ENCODE peak calls at places on chromosomes 6 and 20, in four cellular contexts. One of them, this sample, is unnamed.
A peak's percentile ranks its signal among the peaks of the same experiment; 100 is the strongest.

GRCh38 chr6:152669894-152670293 is 27.8 kb upstream of the MYCT1 start:
- DNase-seq in CD8-positive, alpha-beta T cell: no peak
- DNase-seq in kidney tubule cell: peak; percentile 30
- DNase-seq in RCC 7860: peak; percentile 23
- DNase-seq in this sample: peak; percentile 31

GRCh38 chr6:13859871-13860555 is 45.7 kb upstream of the MCUR1 start:
- DNase-seq in CD8-positive, alpha-beta T cell: no peak
- DNase-seq in kidney tubule cell: no peak
- DNase-seq in RCC 7860: no peak
- DNase-seq in this sample: no peak

GRCh38 chr6:36625161-36625919 is 31.2 kb downstream of the SRSF3 start:
- DNase-seq in CD8-positive, alpha-beta T cell: no peak
- DNase-seq in kidney tubule cell: peak; percentile 57
- DNase-seq in RCC 7860: no peak
- DNase-seq in this sample: peak; percentile 26

GRCh38 chr6:121506761-121507754 is 71.6 kb downstream of the GJA1 start:
- DNase-seq in CD8-positive, alpha-beta T cell: no peak
- DNase-seq in kidney tubule cell: peak; percentile 51
- DNase-seq in RCC 7860: peak; percentile 40
- DNase-seq in this sample: peak; percentile 42

GRCh38 chr6:123508290-123508689 is 128.5 kb downstream of the TRDN start:
- DNase-seq in CD8-positive, alpha-beta T cell: no peak
- DNase-seq in kidney tubule cell: no peak
- DNase-seq in RCC 7860: no peak
- DNase-seq in this sample: no peak

GRCh38 chr6:38345586-38345985 is 294.1 kb downstream of the BTBD9 start:
- DNase-seq in CD8-positive, alpha-beta T cell: no peak
- DNase-seq in kidney tubule cell: no peak
- DNase-seq in RCC 7860: no peak
- DNase-seq in this sample: no peak

GRCh38 chr6:14524319-14524718 is 406.7 kb downstream of the CD83 start:
- DNase-seq in CD8-positive, alpha-beta T cell: no peak
- DNase-seq in kidney tubule cell: peak; percentile 81
- DNase-seq in RCC 7860: peak; percentile 54
- DNase-seq in this sample: no peak

GRCh38 chr6:40912158-40912946 is 126.7 kb downstream of the UNC5CL start:
- DNase-seq in CD8-positive, alpha-beta T cell: no peak
- DNase-seq in kidney tubule cell: peak; percentile 73
- DNase-seq in RCC 7860: peak; percentile 7
- DNase-seq in this sample: peak; percentile 43

GRCh38 chr6:116405663-116406329 is 35.0 kb downstream of the DSE start:
- DNase-seq in CD8-positive, alpha-beta T cell: no peak
- DNase-seq in kidney tubule cell: no peak
- DNase-seq in RCC 7860: no peak
- DNase-seq in this sample: peak; percentile 70

GRCh38 chr6:30684386-30685156 is 1.9 kb downstream of the PPP1R18 start:
- DNase-seq in CD8-positive, alpha-beta T cell: no peak
- DNase-seq in kidney tubule cell: peak; percentile 29
- DNase-seq in RCC 7860: peak; percentile 29
- DNase-seq in this sample: peak; percentile 44

GRCh38 chr20:49890651-49891361 is 24.5 kb downstream of the SPATA2 start:
- DNase-seq in CD8-positive, alpha-beta T cell: no peak
- DNase-seq in kidney tubule cell: no peak
- DNase-seq in RCC 7860: no peak
- DNase-seq in this sample: no peak

GRCh38 chr6:87902383-87902782 is 145.3 kb upstream of the SPACA1 start:
- DNase-seq in CD8-positive, alpha-beta T cell: no peak
- DNase-seq in kidney tubule cell: no peak
- DNase-seq in RCC 7860: no peak
- DNase-seq in this sample: no peak

GRCh38 chr20:48336647-48337046 is 491.2 kb downstream of the PREX1 start:
- DNase-seq in CD8-positive, alpha-beta T cell: no peak
- DNase-seq in kidney tubule cell: peak; percentile 45
- DNase-seq in RCC 7860: peak; percentile 62
- DNase-seq in this sample: no peak

GRCh38 chr20:12372557-12372956 is 454.9 kb downstream of the BTBD3 start:
- DNase-seq in CD8-positive, alpha-beta T cell: no peak
- DNase-seq in kidney tubule cell: no peak
- DNase-seq in RCC 7860: no peak
- DNase-seq in this sample: no peak

GRCh38 chr6:156957931-156958547 is 180.9 kb downstream of the ARID1B start:
- DNase-seq in CD8-positive, alpha-beta T cell: no peak
- DNase-seq in kidney tubule cell: peak; percentile 45
- DNase-seq in RCC 7860: no peak
- DNase-seq in this sample: no peak

GRCh38 chr20:41135187-41135887 is 2.0 kb upstream of the PLCG1 start:
- DNase-seq in CD8-positive, alpha-beta T cell: peak; percentile 31
- DNase-seq in kidney tubule cell: peak; percentile 56
- DNase-seq in RCC 7860: peak; percentile 20
- DNase-seq in this sample: peak; percentile 39

GRCh38 chr20:19890358-19891117 is 126.6 kb upstream of the NAA20 start:
- DNase-seq in CD8-positive, alpha-beta T cell: no peak
- DNase-seq in kidney tubule cell: peak; percentile 76
- DNase-seq in RCC 7860: peak; percentile 14
- DNase-seq in this sample: no peak

GRCh38 chr20:15643713-15644112 is 929.5 kb downstream of the KIF16B start:
- DNase-seq in CD8-positive, alpha-beta T cell: no peak
- DNase-seq in kidney tubule cell: no peak
- DNase-seq in RCC 7860: no peak
- DNase-seq in this sample: no peak

GRCh38 chr6:56624728-56625069 is 18.0 kb downstream of the DST start:
- DNase-seq in CD8-positive, alpha-beta T cell: no peak
- DNase-seq in kidney tubule cell: no peak
- DNase-seq in RCC 7860: no peak
- DNase-seq in this sample: no peak

GRCh38 chr6:56370127-56370540 is 122.8 kb upstream of the COL21A1 start:
- DNase-seq in CD8-positive, alpha-beta T cell: no peak
- DNase-seq in kidney tubule cell: peak; percentile 84
- DNase-seq in RCC 7860: peak; percentile 75
- DNase-seq in this sample: peak; percentile 81

GRCh38 chr6:29553268-29554057 is 6.1 kb downstream of the UBD start:
- DNase-seq in CD8-positive, alpha-beta T cell: no peak
- DNase-seq in kidney tubule cell: peak; percentile 48
- DNase-seq in RCC 7860: no peak
- DNase-seq in this sample: no peak

GRCh38 chr20:1998193-1998520 is 4.3 kb upstream of the PDYN start:
- DNase-seq in CD8-positive, alpha-beta T cell: no peak
- DNase-seq in kidney tubule cell: no peak
- DNase-seq in RCC 7860: no peak
- DNase-seq in this sample: no peak

This sample was measured in HT1080.